ENCODE peak calls at places on chromosomes 11 and 22, in five cellular contexts. Y is testis, J is endodermal cell, E is Calu3, C is SK-N-SH. X is an unnamed sample.

GRCh38 chr11:71446942-71447688 is 1.1 kb downstream of the DHCR7 start:
- DNase-seq in Y (no peak), J (no peak), E (no peak), C (no peak), X (peak)

GRCh38 chr11:3120071-3120792 is 44.9 kb downstream of the OSBPL5 start:
- DNase-seq in Y (no peak), J (peak), E (no peak), C (peak), X (peak)

GRCh38 chr22:44037519-44038370 is 13.6 kb downstream of the PARVB start:
- DNase-seq in Y (peak), J (no peak), E (no peak), C (no peak), X (no peak)

GRCh38 chr11:79413258-79413657 is 27.6 kb downstream of the TENM4 start:
- DNase-seq in Y (peak), J (peak), E (no peak), C (peak), X (no peak)

GRCh38 chr11:46537851-46538295 is 56.0 kb downstream of the AMBRA1 start:
- DNase-seq in Y (peak), J (peak), E (peak), C (peak), X (peak)

GRCh38 chr11:121476379-121477032 is 23.7 kb upstream of the SORL1-AS1 start:
- DNase-seq in Y (no peak), J (no peak), E (no peak), C (no peak), X (no peak)

GRCh38 chr11:9726313-9727022 is 62.6 kb downstream of the SWAP70 start:
- DNase-seq in Y (no peak), J (no peak), E (peak), C (no peak), X (no peak)

GRCh38 chr11:125071408-125071807 is 8.3 kb downstream of the SLC37A2 start:
- DNase-seq in Y (no peak), J (peak), E (no peak), C (peak), X (peak)

GRCh38 chr11:4197112-4197511 is 102.5 kb downstream of the RRM1 start:
- DNase-seq in Y (no peak), J (no peak), E (no peak), C (no peak), X (no peak)

GRCh38 chr11:100329352-100329751 is 357.7 kb upstream of the ARHGAP42 start:
- DNase-seq in Y (no peak), J (no peak), E (no peak), C (no peak), X (no peak)

GRCh38 chr22:29359469-29359868 is 28.9 kb downstream of the AP1B1 start:
- DNase-seq in Y (peak), J (peak), E (peak), C (peak), X (peak)

GRCh38 chr11:32136654-32137053 is 45.8 kb downstream of the RCN1 start:
- DNase-seq in Y (peak), J (no peak), E (no peak), C (no peak), X (no peak)

GRCh38 chr11:128735935-128736610 is 42.2 kb downstream of the FLI1 start:
- DNase-seq in Y (no peak), J (peak), E (no peak), C (no peak), X (no peak)

GRCh38 chr11:92688416-92688815 is 281.0 kb upstream of the MTNR1B start:
- DNase-seq in Y (no peak), J (no peak), E (no peak), C (no peak), X (no peak)

GRCh38 chr22:50242406-50242949 is 2.3 kb downstream of the TUBGCP6 start:
- DNase-seq in Y (no peak), J (no peak), E (no peak), C (no peak), X (no peak)

GRCh38 chr11:61028135-61028729 is 56.8 kb downstream of the CD6 start:
- DNase-seq in Y (no peak), J (no peak), E (peak), C (no peak), X (no peak)

GRCh38 chr22:38230108-38230825 is 28.5 kb downstream of the MAFF start:
- DNase-seq in Y (no peak), J (peak), E (no peak), C (no peak), X (peak)

GRCh38 chr22:23068096-23068831 is 2.1 kb upstream of the GNAZ start:
- DNase-seq in Y (no peak), J (peak), E (no peak), C (no peak), X (no peak)

GRCh38 chr11:108890482-108891092 is 225.7 kb downstream of the DDX10 start:
- DNase-seq in Y (no peak), J (no peak), E (no peak), C (no peak), X (no peak)

GRCh38 chr11:83427943-83428342 is 141.8 kb upstream of the CCDC90B start:
- DNase-seq in Y (no peak), J (no peak), E (no peak), C (no peak), X (no peak)

GRCh38 chr11:78188809-78189724 is at the start of gene USP35:
- DNase-seq in Y (no peak), J (no peak), E (no peak), C (no peak), X (no peak)

GRCh38 chr22:45807156-45807915 is 135.7 kb downstream of the ATXN10 start:
- DNase-seq in Y (no peak), J (no peak), E (peak), C (no peak), X (no peak)

GRCh38 chr22:25282346-25282670 is 62.9 kb downstream of the CRYBB2 start:
- DNase-seq in Y (peak), J (peak), E (no peak), C (no peak), X (no peak)

GRCh38 chr11:61956191-61957027 is 6.3 kb downstream of the BEST1 start:
- DNase-seq in Y (no peak), J (no peak), E (no peak), C (no peak), X (no peak)

GRCh38 chr11:123251656-123252344 is 56.8 kb upstream of the CLMP start:
- DNase-seq in Y (peak), J (no peak), E (no peak), C (no peak), X (peak)

GRCh38 chr11:132779487-132779886 is 752.8 kb downstream of the OPCML start:
- DNase-seq in Y (no peak), J (no peak), E (no peak), C (no peak), X (no peak)

GRCh38 chr11:124867700-124868099 is 2.5 kb downstream of the ROBO3 start:
- DNase-seq in Y (no peak), J (peak), E (no peak), C (peak), X (peak)

GRCh38 chr22:40256501-40256900 is 78.8 kb downstream of the TNRC6B start:
- DNase-seq in Y (no peak), J (no peak), E (no peak), C (no peak), X (no peak)

GRCh38 chr11:45333506-45333971 is 47.4 kb upstream of the SYT13 start:
- DNase-seq in Y (peak), J (peak), E (peak), C (peak), X (no peak)

GRCh38 chr11:114251797-114252327 is 44.3 kb upstream of the NNMT start:
- DNase-seq in Y (no peak), J (peak), E (no peak), C (peak), X (no peak)
- TF ChIP-seq CTCF in Y (no peak), J (peak), E (no peak), C (no peak), X (no peak)

GRCh38 chr11:18754308-18754707 is 28.3 kb upstream of the IGSF22 start:
- DNase-seq in Y (no peak), J (no peak), E (peak), C (no peak), X (no peak)
- TF ChIP-seq CTCF in Y (no peak), J (no peak), E (no peak), C (no peak), X (no peak)

GRCh38 chr11:65883058-65883761 is 3.6 kb downstream of the CTSW start:
- DNase-seq in Y (no peak), J (no peak), E (no peak), C (no peak), X (no peak)
- TF ChIP-seq CTCF in Y (no peak), J (no peak), E (no peak), C (no peak), X (no peak)

GRCh38 chr11:27204527-27204926 is 158.5 kb downstream of the CCDC34 start:
- DNase-seq in Y (peak), J (peak), E (peak), C (no peak), X (no peak)
- TF ChIP-seq CTCF in Y (no peak), J (peak), E (no peak), C (peak), X (peak)

DNA sequence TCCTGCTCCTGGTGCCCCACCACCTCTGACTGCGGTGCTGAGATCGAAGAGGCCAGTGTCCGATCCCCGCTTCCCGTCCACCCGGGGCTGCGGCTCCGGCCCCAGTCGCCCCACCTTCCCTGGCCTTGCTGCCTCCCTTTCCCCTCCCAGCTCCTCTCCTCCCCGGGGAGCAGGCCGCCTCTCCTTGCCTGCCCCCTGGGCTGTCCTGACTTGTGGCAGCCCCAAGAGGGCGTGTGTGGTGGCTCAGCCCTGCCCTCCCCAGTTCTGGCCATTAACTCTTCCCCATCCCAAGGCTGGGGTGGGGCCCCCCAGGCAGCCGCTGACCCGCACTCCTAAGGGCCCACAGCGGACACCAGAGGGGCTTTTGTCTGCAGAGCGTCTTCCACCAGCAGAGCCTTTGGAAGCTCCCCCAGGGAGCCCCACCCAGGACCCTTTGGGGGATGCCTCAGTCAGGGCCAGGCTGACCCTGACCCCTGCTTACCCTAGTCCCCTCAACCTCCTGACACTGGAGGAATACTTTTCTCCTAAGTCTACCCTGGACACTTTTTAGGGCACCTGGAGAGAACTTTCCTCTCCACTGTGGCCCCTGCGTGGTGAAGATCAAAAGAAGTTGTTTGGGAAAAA is 16.7 kb downstream of the RTN4RL2 start:
- DNase-seq in Y (peak), J (peak), E (peak), C (no peak), X (peak)
- TF ChIP-seq CTCF in Y (no peak), J (peak), E (peak), C (peak), X (peak)

GRCh38 chr22:32828150-32828549 is 26.6 kb downstream of the TIMP3 start:
- DNase-seq in Y (no peak), J (no peak), E (no peak), C (no peak), X (no peak)
- TF ChIP-seq CTCF in Y (no peak), J (no peak), E (no peak), C (no peak), X (no peak)

DNA sequence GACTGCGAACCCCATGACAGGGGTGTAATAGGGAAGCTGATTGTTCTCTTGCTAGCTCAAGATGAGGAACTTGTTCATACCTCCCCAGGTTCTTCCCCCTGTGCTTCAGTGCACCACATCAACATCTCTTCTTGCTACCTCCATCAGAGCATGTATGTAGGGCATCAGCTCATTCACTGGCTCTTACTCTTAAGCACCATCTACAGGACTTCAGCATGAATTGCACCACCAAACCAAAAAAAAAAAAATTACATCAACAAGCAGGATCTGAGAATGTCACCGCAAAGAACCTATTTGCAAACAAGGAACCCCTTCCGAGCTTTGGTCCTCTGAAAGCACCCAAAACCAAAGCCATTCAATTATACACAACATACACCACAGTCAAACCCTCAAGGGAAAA is 2226.5 kb upstream of the RAG2 start:
- DNase-seq in Y (no peak), J (peak), E (no peak), C (peak), X (no peak)
- TF ChIP-seq CTCF in Y (peak), J (peak), E (no peak), C (peak), X (peak)

GRCh38 chr11:72814139-72814830 is at the start of gene ATG16L2:
- DNase-seq in Y (peak), J (peak), E (peak), C (peak), X (peak)
- TF ChIP-seq CTCF in Y (peak), J (peak), E (no peak), C (peak), X (peak)

GRCh38 chr22:19948057-19948760 is 6.6 kb upstream of the TXNRD2 start:
- DNase-seq in Y (no peak), J (peak), E (no peak), C (no peak), X (no peak)
- TF ChIP-seq CTCF in Y (no peak), J (no peak), E (no peak), C (no peak), X (no peak)

GRCh38 chr11:13486926-13487660 is 8.7 kb downstream of the PTH start:
- DNase-seq in Y (peak), J (peak), E (peak), C (no peak), X (peak)
- TF ChIP-seq CTCF in Y (peak), J (peak), E (peak), C (peak), X (peak)